ENCODE peak calls at places on chromosomes 5 and 9, in ten cellular contexts. One of them, this sample, is unnamed.

GRCh38 chr5:170597109-170597741 is 93.4 kb downstream of the KCNIP1 start:
- DNase-seq in coronary artery: no peak
- DNase-seq in aorta: no peak
- DNase-seq in KBM-7: no peak
- DNase-seq in OCI-LY7: no peak
- DNase-seq in activated CD4-positive, alpha-beta T cell treated with anti-CD3 and anti-CD28 coated beads for 24 hours: peak
- DNase-seq in left colon: no peak
- DNase-seq in PC-9: peak
- DNase-seq in posterior vena cava: no peak
- DNase-seq in activated T-cell treated with anti-CD3 and anti-CD28 coated beads for 24 hours: peak
- DNase-seq in this sample: peak

GRCh38 chr5:141077826-141078225 is 16.6 kb upstream of the PCDHB2 start:
- DNase-seq in coronary artery: no peak
- DNase-seq in aorta: no peak
- DNase-seq in KBM-7: no peak
- DNase-seq in OCI-LY7: no peak
- DNase-seq in activated CD4-positive, alpha-beta T cell treated with anti-CD3 and anti-CD28 coated beads for 24 hours: no peak
- DNase-seq in left colon: no peak
- DNase-seq in PC-9: no peak
- DNase-seq in posterior vena cava: no peak
- DNase-seq in activated T-cell treated with anti-CD3 and anti-CD28 coated beads for 24 hours: no peak
- DNase-seq in this sample: no peak

GRCh38 chr5:141780240-141780951 is 97.8 kb downstream of the PCDH1 start:
- DNase-seq in coronary artery: no peak
- DNase-seq in aorta: no peak
- DNase-seq in KBM-7: no peak
- DNase-seq in OCI-LY7: no peak
- DNase-seq in activated CD4-positive, alpha-beta T cell treated with anti-CD3 and anti-CD28 coated beads for 24 hours: no peak
- DNase-seq in left colon: no peak
- DNase-seq in PC-9: no peak
- DNase-seq in posterior vena cava: no peak
- DNase-seq in activated T-cell treated with anti-CD3 and anti-CD28 coated beads for 24 hours: no peak
- DNase-seq in this sample: no peak

GRCh38 chr9:89436326-89436725 is 61.6 kb downstream of the SEMA4D start:
- DNase-seq in coronary artery: no peak
- DNase-seq in aorta: no peak
- DNase-seq in KBM-7: no peak
- DNase-seq in OCI-LY7: no peak
- DNase-seq in activated CD4-positive, alpha-beta T cell treated with anti-CD3 and anti-CD28 coated beads for 24 hours: no peak
- DNase-seq in left colon: no peak
- DNase-seq in PC-9: no peak
- DNase-seq in posterior vena cava: no peak
- DNase-seq in activated T-cell treated with anti-CD3 and anti-CD28 coated beads for 24 hours: no peak
- DNase-seq in this sample: no peak

GRCh38 chr9:114954986-114955623 is 24.7 kb upstream of the TNFSF8 start:
- DNase-seq in coronary artery: no peak
- DNase-seq in aorta: no peak
- DNase-seq in KBM-7: peak
- DNase-seq in OCI-LY7: peak
- DNase-seq in activated CD4-positive, alpha-beta T cell treated with anti-CD3 and anti-CD28 coated beads for 24 hours: no peak
- DNase-seq in left colon: no peak
- DNase-seq in PC-9: no peak
- DNase-seq in posterior vena cava: no peak
- DNase-seq in activated T-cell treated with anti-CD3 and anti-CD28 coated beads for 24 hours: no peak
- DNase-seq in this sample: peak

GRCh38 chr5:65394078-65394477 is 87.6 kb downstream of the ADAMTS6 start:
- DNase-seq in coronary artery: peak
- DNase-seq in aorta: no peak
- DNase-seq in KBM-7: no peak
- DNase-seq in OCI-LY7: no peak
- DNase-seq in activated CD4-positive, alpha-beta T cell treated with anti-CD3 and anti-CD28 coated beads for 24 hours: no peak
- DNase-seq in left colon: no peak
- DNase-seq in PC-9: no peak
- DNase-seq in posterior vena cava: peak
- DNase-seq in activated T-cell treated with anti-CD3 and anti-CD28 coated beads for 24 hours: no peak
- DNase-seq in this sample: no peak

GRCh38 chr5:36390640-36391039 is 88.9 kb upstream of the RANBP3L start:
- DNase-seq in coronary artery: no peak
- DNase-seq in aorta: no peak
- DNase-seq in KBM-7: no peak
- DNase-seq in OCI-LY7: no peak
- DNase-seq in activated CD4-positive, alpha-beta T cell treated with anti-CD3 and anti-CD28 coated beads for 24 hours: no peak
- DNase-seq in left colon: no peak
- DNase-seq in PC-9: no peak
- DNase-seq in posterior vena cava: no peak
- DNase-seq in activated T-cell treated with anti-CD3 and anti-CD28 coated beads for 24 hours: no peak
- DNase-seq in this sample: peak

GRCh38 chr9:33220681-33221567 is 19.0 kb upstream of the SPINK4 start:
- DNase-seq in coronary artery: no peak
- DNase-seq in aorta: no peak
- DNase-seq in KBM-7: no peak
- DNase-seq in OCI-LY7: peak
- DNase-seq in activated CD4-positive, alpha-beta T cell treated with anti-CD3 and anti-CD28 coated beads for 24 hours: no peak
- DNase-seq in left colon: no peak
- DNase-seq in PC-9: no peak
- DNase-seq in posterior vena cava: no peak
- DNase-seq in activated T-cell treated with anti-CD3 and anti-CD28 coated beads for 24 hours: no peak
- DNase-seq in this sample: no peak

GRCh38 chr5:1523480-1523792 is 324 bp downstream of the LPCAT1 start:
- DNase-seq in coronary artery: no peak
- DNase-seq in aorta: no peak
- DNase-seq in KBM-7: no peak
- DNase-seq in OCI-LY7: peak
- DNase-seq in activated CD4-positive, alpha-beta T cell treated with anti-CD3 and anti-CD28 coated beads for 24 hours: no peak
- DNase-seq in left colon: peak
- DNase-seq in PC-9: no peak
- DNase-seq in posterior vena cava: no peak
- DNase-seq in activated T-cell treated with anti-CD3 and anti-CD28 coated beads for 24 hours: no peak
- DNase-seq in this sample: no peak

GRCh38 chr9:33956544-33956943 is 92.1 kb downstream of the UBAP2 start:
- DNase-seq in coronary artery: no peak
- DNase-seq in aorta: no peak
- DNase-seq in KBM-7: no peak
- DNase-seq in OCI-LY7: no peak
- DNase-seq in activated CD4-positive, alpha-beta T cell treated with anti-CD3 and anti-CD28 coated beads for 24 hours: no peak
- DNase-seq in left colon: no peak
- DNase-seq in PC-9: no peak
- DNase-seq in posterior vena cava: no peak
- DNase-seq in activated T-cell treated with anti-CD3 and anti-CD28 coated beads for 24 hours: no peak
- DNase-seq in this sample: no peak

GRCh38 chr5:138180183-138180782 is 1.4 kb downstream of the KIF20A start:
- DNase-seq in coronary artery: no peak
- DNase-seq in aorta: no peak
- DNase-seq in KBM-7: peak
- DNase-seq in OCI-LY7: peak
- DNase-seq in activated CD4-positive, alpha-beta T cell treated with anti-CD3 and anti-CD28 coated beads for 24 hours: no peak
- DNase-seq in left colon: no peak
- DNase-seq in PC-9: peak
- DNase-seq in posterior vena cava: no peak
- DNase-seq in activated T-cell treated with anti-CD3 and anti-CD28 coated beads for 24 hours: no peak
- DNase-seq in this sample: peak

GRCh38 chr5:83724915-83725314 is 4.3 kb upstream of the HAPLN1 start:
- DNase-seq in coronary artery: no peak
- DNase-seq in aorta: no peak
- DNase-seq in KBM-7: no peak
- DNase-seq in OCI-LY7: no peak
- DNase-seq in activated CD4-positive, alpha-beta T cell treated with anti-CD3 and anti-CD28 coated beads for 24 hours: no peak
- DNase-seq in left colon: no peak
- DNase-seq in PC-9: no peak
- DNase-seq in posterior vena cava: no peak
- DNase-seq in activated T-cell treated with anti-CD3 and anti-CD28 coated beads for 24 hours: no peak
- DNase-seq in this sample: no peak

GRCh38 chr9:111985315-111985714 is 88.7 kb downstream of the UGCG start:
- DNase-seq in coronary artery: no peak
- DNase-seq in aorta: no peak
- DNase-seq in KBM-7: no peak
- DNase-seq in OCI-LY7: peak
- DNase-seq in activated CD4-positive, alpha-beta T cell treated with anti-CD3 and anti-CD28 coated beads for 24 hours: no peak
- DNase-seq in left colon: no peak
- DNase-seq in PC-9: no peak
- DNase-seq in posterior vena cava: no peak
- DNase-seq in activated T-cell treated with anti-CD3 and anti-CD28 coated beads for 24 hours: no peak
- DNase-seq in this sample: no peak

GRCh38 chr9:4508907-4509589 is 18.8 kb downstream of the SLC1A1 start:
- DNase-seq in coronary artery: no peak
- DNase-seq in aorta: no peak
- DNase-seq in KBM-7: no peak
- DNase-seq in OCI-LY7: no peak
- DNase-seq in activated CD4-positive, alpha-beta T cell treated with anti-CD3 and anti-CD28 coated beads for 24 hours: no peak
- DNase-seq in left colon: no peak
- DNase-seq in PC-9: no peak
- DNase-seq in posterior vena cava: no peak
- DNase-seq in activated T-cell treated with anti-CD3 and anti-CD28 coated beads for 24 hours: no peak
- DNase-seq in this sample: no peak

GRCh38 chr5:73306741-73307275 is 133.8 kb downstream of the TMEM174 start:
- DNase-seq in coronary artery: no peak
- DNase-seq in aorta: no peak
- DNase-seq in KBM-7: no peak
- DNase-seq in OCI-LY7: no peak
- DNase-seq in activated CD4-positive, alpha-beta T cell treated with anti-CD3 and anti-CD28 coated beads for 24 hours: no peak
- DNase-seq in left colon: no peak
- DNase-seq in PC-9: no peak
- DNase-seq in posterior vena cava: no peak
- DNase-seq in activated T-cell treated with anti-CD3 and anti-CD28 coated beads for 24 hours: no peak
- DNase-seq in this sample: no peak

GRCh38 chr9:77922587-77922986 is 109.0 kb downstream of the GNAQ start:
- DNase-seq in coronary artery: no peak
- DNase-seq in aorta: no peak
- DNase-seq in KBM-7: no peak
- DNase-seq in OCI-LY7: no peak
- DNase-seq in activated CD4-positive, alpha-beta T cell treated with anti-CD3 and anti-CD28 coated beads for 24 hours: no peak
- DNase-seq in left colon: no peak
- DNase-seq in PC-9: no peak
- DNase-seq in posterior vena cava: no peak
- DNase-seq in activated T-cell treated with anti-CD3 and anti-CD28 coated beads for 24 hours: no peak
- DNase-seq in this sample: no peak

GRCh38 chr5:52119768-52120167 is 667.9 kb upstream of the ITGA1 start:
- DNase-seq in coronary artery: no peak
- DNase-seq in aorta: no peak
- DNase-seq in KBM-7: no peak
- DNase-seq in OCI-LY7: no peak
- DNase-seq in activated CD4-positive, alpha-beta T cell treated with anti-CD3 and anti-CD28 coated beads for 24 hours: no peak
- DNase-seq in left colon: no peak
- DNase-seq in PC-9: no peak
- DNase-seq in posterior vena cava: no peak
- DNase-seq in activated T-cell treated with anti-CD3 and anti-CD28 coated beads for 24 hours: no peak
- DNase-seq in this sample: peak

GRCh38 chr5:129996896-129997295 is 92.6 kb downstream of the CHSY3 start:
- DNase-seq in coronary artery: no peak
- DNase-seq in aorta: no peak
- DNase-seq in KBM-7: no peak
- DNase-seq in OCI-LY7: no peak
- DNase-seq in activated CD4-positive, alpha-beta T cell treated with anti-CD3 and anti-CD28 coated beads for 24 hours: no peak
- DNase-seq in left colon: no peak
- DNase-seq in PC-9: peak
- DNase-seq in posterior vena cava: no peak
- DNase-seq in activated T-cell treated with anti-CD3 and anti-CD28 coated beads for 24 hours: no peak
- DNase-seq in this sample: no peak

GRCh38 chr5:159504857-159505304 is 174.6 kb upstream of the IL12B start:
- DNase-seq in coronary artery: no peak
- DNase-seq in aorta: no peak
- DNase-seq in KBM-7: no peak
- DNase-seq in OCI-LY7: no peak
- DNase-seq in activated CD4-positive, alpha-beta T cell treated with anti-CD3 and anti-CD28 coated beads for 24 hours: no peak
- DNase-seq in left colon: no peak
- DNase-seq in PC-9: peak
- DNase-seq in posterior vena cava: no peak
- DNase-seq in activated T-cell treated with anti-CD3 and anti-CD28 coated beads for 24 hours: no peak
- DNase-seq in this sample: no peak